ENCODE peak calls at places on chromosomes 7 and 10, in eight cellular contexts. A is coronary artery; K is activated CD4-positive, alpha-beta T cell treated with anti-CD3 and anti-CD28 coated beads, Interleukin-2, amount 50 U/mL, for 24 hours; B is GM12865; Y is A172; U is T-helper 17 cell; P is heart right ventricle; X is stimulated activated CD4-positive, alpha-beta T cell treated with anti-CD3 and anti-CD28 coated beads, Interleukin-2, amount 100 ng/mL, for 24 hours. I is an unnamed sample.

GRCh38 chr7:16785316-16785715 is 19.5 kb downstream of the AGR2 start:
- DNase-seq in A (no peak), K (no peak), B (no peak), Y (no peak), U (no peak), P (no peak), X (no peak), I (no peak)

GRCh38 chr7:83166-83840 is 109.1 kb upstream of the FAM20C start:
- DNase-seq in A (peak; percentile 41), K (no peak), B (no peak), Y (no peak), U (no peak), P (no peak), X (no peak), I (no peak)

GRCh38 chr7:27605689-27606269 is 56.9 kb downstream of the HIBADH start:
- DNase-seq in A (no peak), K (no peak), B (peak; percentile 12), Y (peak; percentile 72), U (no peak), P (no peak), X (no peak), I (no peak)

GRCh38 chr7:130896898-130897514 is 163.0 kb upstream of the KLF14 start:
- DNase-seq in A (peak; percentile 85), K (peak; percentile 66), B (peak; percentile 86), Y (peak; percentile 63), U (peak; percentile 57), P (peak; percentile 77), X (peak; percentile 75), I (peak; percentile 67)

GRCh38 chr10:3054183-3054815 is 13.0 kb upstream of the PFKP start:
- DNase-seq in A (no peak), K (no peak), B (no peak), Y (no peak), U (no peak), P (no peak), X (no peak), I (no peak)

GRCh38 chr10:7488418-7488829 is 77.6 kb upstream of the SFMBT2 start:
- DNase-seq in A (no peak), K (no peak), B (no peak), Y (no peak), U (no peak), P (no peak), X (no peak), I (no peak)

GRCh38 chr7:17941171-17941490 is 837 bp upstream of the SNX13 start:
- DNase-seq in A (no peak), K (no peak), B (peak; percentile 5), Y (no peak), U (no peak), P (no peak), X (no peak), I (peak; percentile 32)

GRCh38 chr7:50306491-50307367 is 2.2 kb downstream of the IKZF1 start:
- DNase-seq in A (no peak), K (no peak), B (no peak), Y (no peak), U (no peak), P (no peak), X (no peak), I (no peak)

GRCh38 chr10:86523348-86523747 is 1.8 kb upstream of the WAPL start:
- DNase-seq in A (no peak), K (no peak), B (no peak), Y (no peak), U (no peak), P (no peak), X (no peak), I (peak; percentile 68)

GRCh38 chr10:133020193-133020817 is 67.4 kb upstream of the ADGRA1 start:
- DNase-seq in A (no peak), K (no peak), B (no peak), Y (no peak), U (no peak), P (no peak), X (no peak), I (no peak)

GRCh38 chr7:36236073-36236472 is 83.0 kb downstream of the EEPD1 start:
- DNase-seq in A (no peak), K (no peak), B (no peak), Y (no peak), U (no peak), P (no peak), X (no peak), I (no peak)

GRCh38 chr7:115363916-115364315 is 442.0 kb downstream of the MDFIC start:
- DNase-seq in A (no peak), K (no peak), B (no peak), Y (no peak), U (no peak), P (no peak), X (no peak), I (no peak)

GRCh38 chr10:20466731-20467130 is 430.4 kb downstream of the NEBL start:
- DNase-seq in A (no peak), K (no peak), B (no peak), Y (peak; percentile 76), U (no peak), P (no peak), X (no peak), I (no peak)

GRCh38 chr7:102849079-102849478 is 63.7 kb upstream of the LRRC17 start:
- DNase-seq in A (no peak), K (no peak), B (no peak), Y (no peak), U (no peak), P (no peak), X (no peak), I (no peak)

I was measured in cerebellum.